ENCODE peak calls at places on chromosome 12, in four cellular contexts. G, S, I and U are unnamed samples.

GRCh38 chr12:11767029-11767724 is 117.7 kb downstream of the ETV6 start:
- DNase-seq in G (no peak), S (no peak), I (no peak), U (no peak)

GRCh38 chr12:129200576-129200975 is 347.3 kb downstream of the GLT1D1 start:
- DNase-seq in G (no peak), S (no peak), I (no peak), U (no peak)

GRCh38 chr12:94717656-94718055 is 67.3 kb upstream of the TMCC3 start:
- DNase-seq in I (no peak), G (no peak), S (no peak), U (peak; percentile 15)

GRCh38 chr12:30962047-30962446 is 35.5 kb downstream of the TSPAN11 start:
- DNase-seq in G (no peak), S (no peak), I (no peak), U (peak; percentile 18)

GRCh38 chr12:38919191-38919590 is 13.8 kb upstream of the CPNE8 start:
- DNase-seq in S (no peak), I (no peak), G (no peak), U (peak; percentile 77)

GRCh38 chr12:103632554-103633216 is 45.6 kb downstream of the STAB2 start:
- DNase-seq in G (peak; percentile 18), S (peak; percentile 11), I (no peak), U (peak; percentile 80)

GRCh38 chr12:106389181-106389580 is 31.6 kb downstream of the POLR3B start:
- DNase-seq in S (no peak), G (no peak), I (no peak), U (no peak)

GRCh38 chr12:108629824-108630476 is 3.7 kb downstream of the SELPLG start:
- DNase-seq in G (peak; percentile 52), I (no peak), S (no peak), U (peak; percentile 93)

GRCh38 chr12:77772606-77773298 is 57.9 kb upstream of the NAV3 start:
- DNase-seq in S (no peak), I (no peak), G (no peak), U (no peak)

GRCh38 chr12:75892779-75893408 is 138.7 kb downstream of the PHLDA1 start:
- DNase-seq in S (no peak), G (no peak), I (no peak), U (no peak)

GRCh38 chr12:24966951-24967564 is 18.2 kb upstream of the BCAT1 start:
- DNase-seq in I (no peak), G (no peak), S (no peak), U (no peak)

GRCh38 chr12:101813117-101813516 is 17.6 kb downstream of the GNPTAB start:
- DNase-seq in G (no peak), I (no peak), S (no peak), U (no peak)

GRCh38 chr12:132899033-132899432 is 11.6 kb upstream of the CHFR start:
- DNase-seq in G (no peak), S (no peak), I (no peak), U (no peak)

GRCh38 chr12:79737875-79738718 is 47.3 kb upstream of the PAWR start:
- DNase-seq in G (no peak), S (peak; percentile 12), I (no peak), U (no peak)

GRCh38 chr12:5447329-5447728 is 15.4 kb downstream of the NTF3 start:
- DNase-seq in S (no peak), G (no peak), I (no peak), U (no peak)

GRCh38 chr12:75935544-75936242 is 95.9 kb downstream of the PHLDA1 start:
- DNase-seq in S (no peak), G (no peak), I (no peak), U (no peak)

GRCh38 chr12:53052419-53053222 is 2.8 kb downstream of the TNS2 start:
- DNase-seq in G (peak; percentile 92), S (peak; percentile 93), I (peak; percentile 93), U (peak; percentile 95)

GRCh38 chr12:52200086-52200782 is 8.4 kb upstream of the KRT80 start:
- DNase-seq in S (no peak), I (no peak), G (no peak), U (peak; percentile 83)

GRCh38 chr12:46711756-46712155 is 114.0 kb downstream of the SLC38A4 start:
- DNase-seq in G (no peak), I (no peak), S (no peak), U (no peak)

GRCh38 chr12:120639771-120640721 is at the start of gene CABP1:
- DNase-seq in I (no peak), G (no peak), S (peak; percentile 27), U (no peak)

GRCh38 chr12:10669533-10669932 is 4.3 kb downstream of the STYK1 start:
- DNase-seq in I (no peak), G (no peak), S (no peak), U (no peak)

GRCh38 chr12:7090222-7090998 is 1.8 kb downstream of the C1R start:
- DNase-seq in I (no peak), G (no peak), S (no peak), U (peak; percentile 58)

GRCh38 chr12:111293266-111294009 is 75.5 kb downstream of the PHETA1 start:
- DNase-seq in I (no peak), G (no peak), S (no peak), U (no peak)

GRCh38 chr12:109870648-109871047 is 9.7 kb downstream of the GLTP start:
- DNase-seq in G (no peak), S (no peak), I (no peak), U (peak; percentile 91)

GRCh38 chr12:107761502-107761904 is 566 bp upstream of the PRDM4 start:
- DNase-seq in G (no peak), I (no peak), S (no peak), U (peak; percentile 75)

GRCh38 chr12:11545438-11546330 is 103.8 kb upstream of the ETV6 start:
- DNase-seq in I (no peak), S (no peak), G (no peak), U (no peak)

GRCh38 chr12:84791444-84791843 is 121.2 kb downstream of the SLC6A15 start:
- DNase-seq in I (no peak), S (no peak), G (no peak), U (no peak)

GRCh38 chr12:107320031-107320928 is 226.9 kb upstream of the CRY1 start:
- DNase-seq in G (peak; percentile 22), S (no peak), I (peak; percentile 19), U (peak; percentile 94)

GRCh38 chr12:121858318-121858661 is 369 bp downstream of the HPD start:
- DNase-seq in S (no peak), G (no peak), I (no peak), U (no peak)

GRCh38 chr12:46342562-46343033 is 30.0 kb downstream of the SLC38A2 start:
- DNase-seq in S (peak; percentile 12), G (no peak), I (no peak), U (no peak)

GRCh38 chr12:18146375-18146774 is 56.4 kb upstream of the RERGL start:
- DNase-seq in S (no peak), I (no peak), G (no peak), U (no peak)

GRCh38 chr12:101928556-101928955 is 51.2 kb downstream of the DRAM1 start:
- DNase-seq in I (no peak), S (no peak), G (no peak), U (no peak)

DNA sequence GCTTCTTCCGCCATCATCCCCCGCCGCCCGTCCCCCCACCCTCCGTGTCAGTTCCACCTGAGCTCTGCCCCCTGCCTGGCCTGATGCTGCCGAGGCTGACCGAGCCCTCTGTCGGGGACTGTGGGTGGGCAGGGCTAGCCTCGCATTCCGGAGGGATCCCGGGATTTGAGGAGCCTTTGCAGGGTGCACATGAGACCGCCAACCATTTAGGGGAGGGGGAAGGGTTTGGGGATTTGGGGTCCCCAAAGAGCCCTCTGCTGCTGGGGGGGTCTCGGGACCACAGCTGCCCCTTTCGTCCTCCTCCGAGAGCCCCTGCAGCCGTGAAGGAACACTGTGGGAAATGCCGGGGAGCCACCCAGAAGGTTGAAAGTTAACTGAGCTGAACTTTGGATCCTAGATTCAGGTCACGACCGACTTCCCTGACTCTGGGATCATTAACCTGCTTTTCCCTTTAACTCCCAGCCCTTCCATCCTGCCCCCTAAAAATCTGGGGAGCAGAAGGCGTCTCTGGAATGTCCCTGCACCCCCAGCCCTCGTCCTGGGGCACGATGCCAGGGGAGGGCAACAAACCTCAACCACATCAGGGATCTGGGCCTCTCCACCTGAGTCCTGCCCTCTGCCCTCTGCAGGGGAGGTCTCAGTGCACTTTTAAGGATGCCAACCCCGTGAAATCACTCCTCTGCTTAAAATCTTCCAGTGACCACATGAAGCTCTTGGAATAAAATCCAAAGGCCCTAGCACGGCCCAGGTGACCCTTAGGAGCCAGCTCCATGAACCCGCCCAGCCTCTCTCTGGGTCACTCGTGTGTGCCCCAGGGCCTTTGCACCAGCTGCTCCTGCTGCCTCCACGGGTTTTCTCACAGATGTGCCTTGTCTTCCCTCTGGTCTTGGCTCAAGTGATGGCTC is 94.9 kb downstream of the RFLNA start:
- DNase-seq in G (no peak), I (no peak), S (no peak), U (peak; percentile 92)
- H3K4me1 ChIP-seq in G (peaks cover 76% of the 10 kb centered on the region), I (peaks cover 88% of the 10 kb centered on the region), S (peaks cover 51% of the 10 kb centered on the region), U (peaks cover 79% of the 10 kb centered on the region)

DNA sequence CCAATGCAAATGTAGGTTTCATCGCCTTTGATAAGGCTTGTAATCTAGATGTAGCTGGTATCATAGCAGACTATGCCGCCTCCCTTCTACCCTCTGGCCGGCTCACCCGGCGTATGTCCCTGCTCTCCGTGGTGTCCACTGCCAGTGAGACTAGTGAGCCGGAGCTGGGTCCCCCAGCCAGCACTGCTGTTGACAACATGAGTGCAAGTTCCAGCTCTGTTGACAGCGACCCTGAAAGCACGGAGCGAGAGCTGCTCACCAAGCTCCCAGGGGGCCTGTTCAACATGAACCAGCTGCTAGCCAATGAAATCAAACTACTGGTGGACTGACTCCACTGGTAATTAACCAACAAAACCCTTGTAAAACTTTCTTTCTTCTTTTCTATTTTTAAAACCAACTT is 49.0 kb upstream of the A2ML1 start:
- DNase-seq in S (no peak), I (peak; percentile 50), G (no peak), U (no peak)
- H3K4me1 ChIP-seq in S (no peaks in the 10 kb centered on the region), I (no peaks in the 10 kb centered on the region), G (no peaks in the 10 kb centered on the region), U (no peaks in the 10 kb centered on the region)

GRCh38 chr12:29239336-29239735 is 90.3 kb downstream of the FAR2 start:
- DNase-seq in S (no peak), I (no peak), G (no peak), U (no peak)

GRCh38 chr12:29241821-29242591 is 92.9 kb downstream of the FAR2 start:
- DNase-seq in G (no peak), S (no peak), I (no peak), U (peak; percentile 54)

GRCh38 chr12:29242921-29243431 is 93.9 kb downstream of the FAR2 start:
- DNase-seq in S (no peak), I (no peak), G (no peak), U (no peak)

GRCh38 chr12:29238822-29239291 is 89.8 kb downstream of the FAR2 start:
- DNase-seq in G (no peak), S (no peak), I (no peak), U (no peak)

GRCh38 chr12:29240441-29240840 is 91.4 kb downstream of the FAR2 start:
- DNase-seq in I (no peak), S (no peak), G (no peak), U (no peak)
- H3K4me1 ChIP-seq in I (peaks cover 16% of the 10 kb centered on the region), S (no peaks in the 10 kb centered on the region), G (no peaks in the 10 kb centered on the region), U (peaks cover 23% of the 10 kb centered on the region)

GRCh38 chr12:115572440-115572839 is 705.1 kb downstream of the MED13L start:
- DNase-seq in S (no peak), G (no peak), I (no peak), U (no peak)
- H3K4me1 ChIP-seq in S (no peaks in the 10 kb centered on the region), G (no peaks in the 10 kb centered on the region), I (no peaks in the 10 kb centered on the region), U (no peaks in the 10 kb centered on the region)

DNA sequence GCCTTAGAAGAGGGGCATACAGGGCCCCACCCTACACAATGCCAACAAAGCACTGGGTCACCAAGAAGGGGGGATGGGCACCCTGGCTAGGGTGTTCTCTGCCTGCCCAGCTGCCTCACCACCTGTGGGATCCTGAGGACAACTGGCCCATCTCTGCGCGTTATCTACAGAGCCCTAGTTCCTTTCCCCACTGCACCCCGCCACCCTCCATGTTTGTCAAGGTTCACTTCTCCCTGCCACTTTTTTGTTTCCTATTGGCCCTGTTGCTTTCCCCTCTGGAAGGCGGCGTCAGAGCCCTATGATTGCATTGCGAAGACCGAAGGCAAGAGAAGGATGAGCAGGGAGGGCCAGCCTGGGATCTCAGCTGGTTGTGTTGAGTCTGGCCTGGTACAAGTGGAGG is 1.6 kb downstream of the SLC48A1 start:
- DNase-seq in S (no peak), G (peak; percentile 16), I (no peak), U (peak; percentile 83)
- H3K4me1 ChIP-seq in S (peaks cover 16% of the 10 kb centered on the region), G (peaks cover 56% of the 10 kb centered on the region), I (peaks cover 62% of the 10 kb centered on the region), U (peaks cover 48% of the 10 kb centered on the region)